ENCODE peak calls at places on chromosomes 3 and 15, in nine cellular contexts. E, C, B, X, I, F, M, N and L are unnamed samples.
A peak's percentile ranks its signal among the peaks of the same experiment; 100 is the strongest.

GRCh38 chr3:169812844-169813677 is at the start of the genes LRRC34 and LRRIQ4:
- DNase-seq in E (peak; percentile 93), C (no peak), B (peak; percentile 23), X (peak; percentile 58), I (peak; percentile 84), F (peak; percentile 67), M (peak; percentile 25), N (peak; percentile 89), L (no peak)

GRCh38 chr15:63905558-63906265 is 72.0 kb upstream of the HERC1 start:
- DNase-seq in E (no peak), C (no peak), B (no peak), X (no peak), I (no peak), F (no peak), M (no peak), N (no peak), L (no peak)

GRCh38 chr3:64761729-64762432 is 74.1 kb upstream of the ADAMTS9 start:
- DNase-seq in E (no peak), C (no peak), B (no peak), X (no peak), I (no peak), F (no peak), M (no peak), N (no peak), L (no peak)

GRCh38 chr3:188756241-188756640 is 415.5 kb upstream of the TPRG1 start:
- DNase-seq in E (no peak), C (no peak), B (no peak), X (no peak), I (no peak), F (no peak), M (no peak), N (no peak), L (no peak)

GRCh38 chr3:184568918-184569829 is 7.6 kb downstream of the EPHB3 start:
- DNase-seq in E (no peak), C (no peak), B (no peak), X (peak; percentile 98), I (peak; percentile 84), F (no peak), M (peak; percentile 52), N (peak; percentile 92), L (peak; percentile 58)

GRCh38 chr3:134030801-134031619 is 1.3 kb upstream of the SLCO2A1 start:
- DNase-seq in E (no peak), C (no peak), B (no peak), X (no peak), I (peak; percentile 15), F (no peak), M (no peak), N (no peak), L (no peak)

GRCh38 chr3:48090166-48090939 is 74.1 kb upstream of the MAP4 start:
- DNase-seq in E (no peak), C (no peak), B (no peak), X (no peak), I (no peak), F (no peak), M (no peak), N (no peak), L (no peak)

GRCh38 chr3:148796799-148797198 is 30.8 kb upstream of the CPB1 start:
- DNase-seq in E (no peak), C (no peak), B (no peak), X (no peak), I (no peak), F (no peak), M (peak; percentile 64), N (no peak), L (peak; percentile 53)

GRCh38 chr15:54840999-54841398 is 355.7 kb downstream of the RSL24D1 start:
- DNase-seq in E (peak; percentile 64), C (no peak), B (no peak), X (no peak), I (no peak), F (no peak), M (no peak), N (no peak), L (no peak)

GRCh38 chr15:71599404-71600225 is 210.7 kb upstream of the NR2E3 start:
- DNase-seq in E (no peak), C (no peak), B (no peak), X (peak; percentile 43), I (no peak), F (no peak), M (no peak), N (peak; percentile 65), L (no peak)

GRCh38 chr3:193563429-193563828 is 8.7 kb upstream of the ATP13A4 start:
- DNase-seq in E (no peak), C (no peak), B (no peak), X (no peak), I (no peak), F (no peak), M (no peak), N (no peak), L (no peak)

GRCh38 chr3:129378949-129379348 is 49.5 kb downstream of the EFCAB12 start:
- DNase-seq in E (no peak), C (no peak), B (no peak), X (no peak), I (no peak), F (no peak), M (no peak), N (no peak), L (no peak)

GRCh38 chr3:79906106-79906505 is 138.3 kb upstream of the ROBO1 start:
- DNase-seq in E (no peak), C (no peak), B (no peak), X (no peak), I (no peak), F (no peak), M (no peak), N (no peak), L (no peak)

GRCh38 chr3:115438799-115439198 is 184.5 kb upstream of the GAP43 start:
- DNase-seq in E (no peak), C (no peak), B (no peak), X (no peak), I (no peak), F (no peak), M (no peak), N (no peak), L (no peak)

GRCh38 chr3:115436767-115437301 is 186.5 kb upstream of the GAP43 start:
- DNase-seq in E (peak; percentile 35), C (peak; percentile 34), B (no peak), X (peak; percentile 96), I (no peak), F (no peak), M (peak; percentile 80), N (no peak), L (peak; percentile 30)
- TF ChIP-seq CTCF in E (peak; percentile 51), C (peak; percentile 43), B (no peak), X (peak; percentile 56), I (no peak), F (no peak), M (no peak), N (no peak), L (peak; percentile 13)

GRCh38 chr15:44801368-44801767 is 65.0 kb downstream of the TRIM69 start:
- DNase-seq in E (no peak), C (no peak), B (no peak), X (peak; percentile 8), I (no peak), F (no peak), M (no peak), N (no peak), L (no peak)

GRCh38 chr15:44796508-44796907 is 60.2 kb downstream of the TRIM69 start:
- DNase-seq in E (no peak), C (no peak), B (no peak), X (no peak), I (no peak), F (no peak), M (no peak), N (no peak), L (no peak)

GRCh38 chr15:44801797-44802196 is 65.5 kb downstream of the TRIM69 start:
- DNase-seq in E (no peak), C (no peak), B (no peak), X (peak; percentile 9), I (no peak), F (no peak), M (no peak), N (no peak), L (no peak)

GRCh38 chr15:44802336-44802735 is 66.0 kb downstream of the TRIM69 start:
- DNase-seq in E (no peak), C (no peak), B (no peak), X (no peak), I (no peak), F (no peak), M (no peak), N (no peak), L (no peak)

DNA sequence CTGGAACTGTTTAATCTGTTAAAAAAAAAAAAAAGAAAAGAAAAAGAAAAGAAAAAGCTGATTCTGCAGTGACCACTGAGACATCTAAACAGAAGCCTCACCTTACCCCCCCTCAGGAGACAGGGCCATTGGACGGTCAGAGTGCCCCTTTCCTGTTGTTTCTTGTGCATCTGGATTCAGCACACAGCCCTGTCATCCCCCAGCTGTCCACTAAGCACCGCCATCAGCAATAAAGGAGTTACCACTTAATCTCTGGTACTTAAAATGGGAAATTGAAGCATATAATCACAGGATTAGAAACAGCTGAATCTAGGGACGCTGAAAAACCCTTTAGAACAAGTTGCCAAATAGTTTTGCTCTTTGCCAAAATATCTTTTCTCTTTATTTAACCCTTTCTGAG is 62.5 kb downstream of the TRIM69 start:
- DNase-seq in E (no peak), C (peak; percentile 2), B (no peak), X (peak; percentile 32), I (no peak), F (no peak), M (no peak), N (no peak), L (no peak)
- TF ChIP-seq CTCF in E (peak; percentile 31), C (no peak), B (peak; percentile 18), X (peak; percentile 52), I (no peak), F (no peak), M (peak; percentile 26), N (peak; percentile 22), L (no peak)

DNA sequence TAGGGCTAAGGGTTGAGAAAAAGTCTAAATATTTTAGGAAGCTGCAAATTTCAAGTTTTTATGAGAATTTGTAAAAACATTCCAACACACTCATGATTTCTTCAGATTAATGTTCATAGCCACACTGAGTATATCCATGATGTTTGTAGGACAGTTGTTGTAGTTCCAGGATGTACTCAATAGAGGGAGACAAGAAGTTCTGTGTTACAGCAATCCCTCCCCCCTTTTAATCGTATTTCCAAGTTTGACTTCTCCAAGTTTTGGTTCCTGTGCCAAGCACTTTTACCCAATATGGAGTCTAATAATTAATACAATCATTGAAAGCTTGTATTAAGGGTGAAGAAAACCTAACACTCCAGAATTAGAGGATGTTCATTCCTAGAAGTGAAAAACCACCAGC is 143.4 kb downstream of the FEZF2 start:
- DNase-seq in E (no peak), C (peak; percentile 18), B (no peak), X (no peak), I (no peak), F (no peak), M (peak; percentile 37), N (no peak), L (no peak)
- TF ChIP-seq CTCF in E (peak; percentile 64), C (no peak), B (peak; percentile 40), X (no peak), I (peak; percentile 12), F (peak; percentile 50), M (peak; percentile 42), N (no peak), L (no peak)

DNA sequence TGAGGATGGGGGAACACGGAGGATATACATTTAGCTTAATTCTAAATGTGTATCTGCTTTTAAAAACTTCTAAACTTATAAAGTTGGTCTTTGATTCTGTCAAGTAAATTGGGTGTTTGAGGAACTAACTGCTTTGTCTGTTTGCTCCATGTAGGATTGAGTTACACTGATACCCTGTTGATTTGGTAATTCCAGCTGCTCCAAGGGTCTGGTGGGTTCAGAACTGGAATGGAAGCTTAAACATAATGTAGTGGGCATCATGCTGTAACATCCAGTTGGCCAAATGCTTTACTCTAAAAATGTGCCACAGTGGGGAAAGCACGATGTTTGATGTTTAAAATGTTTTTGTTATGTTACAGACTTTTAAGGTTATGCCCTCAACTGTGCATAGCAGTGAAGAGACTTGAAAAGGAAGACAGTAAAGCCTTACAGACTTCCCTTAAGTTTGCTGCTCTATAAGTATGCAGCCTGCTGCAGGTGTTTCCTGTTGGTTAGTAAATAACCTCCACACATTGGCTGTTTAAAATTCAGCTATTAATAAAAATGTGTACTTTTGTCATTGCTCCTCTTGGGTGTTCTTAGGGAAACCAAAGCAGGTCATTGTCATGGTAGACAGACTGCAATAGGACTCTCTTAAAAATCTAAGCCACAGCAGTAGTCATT is 5.9 kb upstream of the EDEM1 start:
- DNase-seq in E (no peak), C (no peak), B (no peak), X (no peak), I (no peak), F (no peak), M (no peak), N (no peak), L (no peak)
- TF ChIP-seq CTCF in E (no peak), C (no peak), B (no peak), X (no peak), I (no peak), F (no peak), M (no peak), N (no peak), L (no peak)